ENCODE peak calls at places on chromosomes 3 and 15, in ten cellular contexts. D, I, Z, T, U, H, L, C, W and M are unnamed samples. For H3K4me1, the result is how much of the 10 kb centered on the place peaks cover.

GRCh38 chr15:76312540-76313174 is 1.4 kb upstream of the ETFA start:
- DNase-seq in Z (no peak), L (no peak), T (no peak), D (no peak), U (no peak), W (no peak), I (no peak), H (no peak), C (peak), M (no peak)

GRCh38 chr3:122052968-122053367 is 2.2 kb upstream of the CD86 start:
- DNase-seq in D (no peak), L (no peak), C (no peak), U (no peak), T (no peak), W (peak), I (no peak), Z (no peak), H (no peak), M (no peak)

GRCh38 chr15:101537681-101538080 is 48.2 kb upstream of the PCSK6 start:
- DNase-seq in D (no peak), W (no peak), H (no peak), C (no peak), T (no peak), I (no peak), U (no peak), L (no peak), Z (no peak), M (no peak)

GRCh38 chr3:42507252-42507651 is 4.8 kb downstream of the VIPR1 start:
- DNase-seq in W (no peak), U (peak), H (no peak), C (no peak), Z (no peak), I (no peak), L (no peak), D (peak), T (no peak), M (peak)

GRCh38 chr3:10116138-10116460 is 624 bp downstream of the BRK1 start:
- DNase-seq in H (no peak), W (peak), L (no peak), D (no peak), Z (no peak), T (no peak), I (no peak), U (no peak), C (peak), M (no peak)

GRCh38 chr15:60362318-60363023 is 35.3 kb downstream of the ANXA2 start:
- DNase-seq in W (peak), H (no peak), U (peak), T (no peak), C (peak), I (no peak), D (no peak), L (no peak), Z (no peak), M (peak)

GRCh38 chr15:56772868-56773639 is 39.7 kb upstream of the ZNF280D start:
- DNase-seq in U (no peak), L (no peak), T (no peak), W (peak), C (no peak), Z (no peak), I (peak), H (no peak), D (no peak), M (no peak)

GRCh38 chr15:30930422-30930821 is 26.7 kb downstream of the FAN1 start:
- DNase-seq in U (no peak), C (no peak), T (no peak), Z (no peak), L (no peak), W (no peak), I (no peak), H (no peak), D (no peak), M (no peak)

GRCh38 chr15:88803241-88803919 is at the start of gene ACAN:
- DNase-seq in W (no peak), Z (no peak), T (peak), I (peak), U (no peak), H (no peak), D (no peak), C (no peak), L (peak), M (peak)

GRCh38 chr15:58297639-58298038 is 134.2 kb upstream of the LIPC start:
- DNase-seq in L (no peak), W (no peak), I (no peak), T (no peak), H (no peak), U (no peak), C (no peak), Z (no peak), D (no peak), M (no peak)

GRCh38 chr15:82543155-82543554 is 2.9 kb upstream of the RPS17 start:
- DNase-seq in H (no peak), L (no peak), C (no peak), W (peak), U (no peak), Z (no peak), I (peak), D (no peak), T (no peak), M (peak)

GRCh38 chr3:56192001-56192400 is 276.3 kb downstream of the ERC2 start:
- DNase-seq in T (no peak), D (no peak), H (no peak), I (no peak), C (no peak), Z (no peak), W (no peak), L (no peak), U (no peak), M (no peak)

GRCh38 chr15:90232941-90233700 is 620 bp downstream of the CIB1 start:
- DNase-seq in H (peak), D (peak), U (peak), L (peak), I (peak), W (peak), C (peak), T (peak), Z (no peak), M (peak)

GRCh38 chr15:64443016-64443415 is 17.4 kb upstream of the ZNF609 start:
- DNase-seq in Z (no peak), D (no peak), W (peak), L (no peak), U (no peak), T (no peak), H (no peak), C (no peak), I (no peak), M (no peak)

GRCh38 chr3:58898513-58898912 is 151.3 kb downstream of the CFAP20DC start:
- DNase-seq in C (no peak), D (no peak), L (no peak), U (no peak), I (no peak), Z (no peak), T (no peak), W (no peak), H (no peak), M (no peak)

GRCh38 chr15:73881539-73882320 is 8.4 kb downstream of the TBC1D21 start:
- DNase-seq in C (no peak), W (no peak), U (no peak), I (no peak), D (peak), T (no peak), H (no peak), Z (no peak), L (no peak), M (peak)

GRCh38 chr15:73346735-73347312 is 21.9 kb downstream of the HCN4 start:
- DNase-seq in U (peak), W (peak), L (peak), H (peak), T (no peak), I (peak), C (peak), Z (peak), D (no peak), M (peak)

GRCh38 chr15:70538278-70538677 is 225.1 kb downstream of the UACA start:
- DNase-seq in T (no peak), H (no peak), D (no peak), C (no peak), W (no peak), I (no peak), Z (no peak), U (no peak), L (no peak), M (no peak)

GRCh38 chr3:152835311-152836102 is 576 bp downstream of the P2RY1 start:
- DNase-seq in H (peak), L (peak), I (peak), D (peak), U (peak), W (peak), T (peak), Z (no peak), C (peak), M (peak)

GRCh38 chr3:14418670-14419250 is 16.4 kb downstream of the SLC6A6 start:
- DNase-seq in D (no peak), U (no peak), H (no peak), Z (no peak), W (no peak), T (no peak), I (peak), L (peak), C (no peak), M (peak)

GRCh38 chr15:27990411-27991338 is 108.4 kb downstream of the OCA2 start:
- DNase-seq in T (peak), Z (no peak), L (no peak), D (no peak), H (no peak), C (no peak), I (no peak), W (no peak), U (no peak), M (no peak)

DNA sequence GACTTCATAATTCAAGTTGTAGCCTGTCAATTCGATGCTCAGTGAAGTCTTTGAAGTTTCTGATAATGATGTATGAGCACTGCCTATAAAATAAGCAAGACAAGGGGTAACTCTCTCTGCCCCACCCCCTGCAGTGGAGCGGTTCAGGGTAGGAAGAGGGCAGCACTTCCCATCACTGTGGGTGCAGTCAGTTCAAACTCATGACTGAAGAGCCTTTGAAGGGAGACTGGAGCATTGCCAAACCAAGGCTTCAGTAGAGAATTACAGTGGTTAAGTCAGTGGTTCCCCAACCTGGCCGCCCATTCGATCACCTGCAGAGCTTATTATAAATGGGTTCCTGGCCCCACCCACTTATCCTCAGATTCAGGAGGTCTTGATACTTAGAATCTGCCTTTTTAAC is 190.6 kb downstream of the SHQ1 start:
- DNase-seq in L (no peak), Z (peak), D (no peak), C (no peak), T (no peak), U (no peak), W (no peak), H (no peak), I (no peak), M (no peak)
- TF ChIP-seq CTCF in L (no peak), Z (no peak), D (no peak), C (no peak), T (no peak), U (no peak), W (no peak), H (no peak), I (no peak), M (no peak)

DNA sequence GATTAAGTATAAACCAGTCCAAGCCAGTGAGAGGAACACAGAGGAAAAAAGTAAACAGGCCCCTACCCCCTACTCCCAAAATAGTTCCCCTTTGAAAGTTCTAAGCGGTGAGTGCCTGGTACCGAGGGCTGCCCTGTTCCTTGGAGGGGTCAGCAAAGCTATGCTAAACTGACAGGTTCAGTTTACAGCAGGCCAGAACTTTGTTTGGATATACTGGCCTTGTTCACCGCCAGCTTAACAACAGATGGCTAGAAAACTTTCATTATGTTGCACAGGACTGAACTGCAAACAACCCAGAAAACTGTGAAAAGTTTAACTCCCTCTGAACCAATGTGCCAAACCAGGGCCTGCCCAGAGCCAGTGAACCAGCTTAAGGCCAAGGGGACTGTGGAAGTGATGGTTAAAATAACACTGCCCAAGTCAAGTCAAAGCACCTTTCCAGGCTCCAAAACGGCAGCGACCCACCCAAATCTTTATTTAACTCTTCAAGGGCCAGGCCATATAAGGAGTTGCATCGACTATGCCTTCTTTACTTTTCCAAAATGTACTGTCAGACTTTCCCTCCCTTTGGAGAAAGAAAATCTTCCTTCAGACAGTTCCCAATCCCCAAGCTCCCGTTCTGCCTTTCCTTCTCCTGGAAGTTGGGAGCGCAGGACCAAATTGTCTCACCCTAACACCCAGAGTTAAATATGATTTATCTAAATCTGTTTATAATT is 448.0 kb downstream of the FOXP1 start:
- DNase-seq in C (no peak), Z (no peak), H (no peak), W (no peak), T (no peak), L (no peak), D (no peak), I (no peak), U (no peak), M (no peak)
- H3K4me1 ChIP-seq in C (under half), Z (half or more), H (half or more), W (half or more), T (under half), L (under half), D (half or more), I (half or more), U (under half), M (under half)

DNA sequence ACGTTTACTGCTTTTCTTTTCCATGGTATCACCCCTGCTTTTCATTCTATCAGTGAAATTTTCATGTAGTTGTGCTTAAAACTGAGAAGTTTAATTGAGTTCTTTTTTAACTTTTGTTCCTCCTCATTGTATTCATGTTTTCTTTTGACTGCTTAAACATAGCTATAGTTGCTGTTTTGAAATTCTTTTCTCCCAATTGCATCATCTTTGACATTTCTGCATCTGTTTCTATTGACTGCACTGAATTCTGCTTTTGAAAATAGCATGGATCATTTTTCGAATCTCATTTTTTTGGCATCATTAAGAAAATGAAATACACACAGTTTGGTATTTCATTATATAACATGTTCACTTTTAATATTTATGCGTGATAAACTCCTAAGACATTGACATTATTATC is 694.9 kb downstream of the MECOM start:
- DNase-seq in H (no peak), D (no peak), C (no peak), T (no peak), L (no peak), U (no peak), Z (no peak), I (no peak), W (peak), M (no peak)
- H3K4me3 ChIP-seq in H (no peak), D (no peak), C (no peak), T (no peak), L (no peak), U (no peak), Z (no peak), I (no peak), W (no peak), M (no peak)

DNA sequence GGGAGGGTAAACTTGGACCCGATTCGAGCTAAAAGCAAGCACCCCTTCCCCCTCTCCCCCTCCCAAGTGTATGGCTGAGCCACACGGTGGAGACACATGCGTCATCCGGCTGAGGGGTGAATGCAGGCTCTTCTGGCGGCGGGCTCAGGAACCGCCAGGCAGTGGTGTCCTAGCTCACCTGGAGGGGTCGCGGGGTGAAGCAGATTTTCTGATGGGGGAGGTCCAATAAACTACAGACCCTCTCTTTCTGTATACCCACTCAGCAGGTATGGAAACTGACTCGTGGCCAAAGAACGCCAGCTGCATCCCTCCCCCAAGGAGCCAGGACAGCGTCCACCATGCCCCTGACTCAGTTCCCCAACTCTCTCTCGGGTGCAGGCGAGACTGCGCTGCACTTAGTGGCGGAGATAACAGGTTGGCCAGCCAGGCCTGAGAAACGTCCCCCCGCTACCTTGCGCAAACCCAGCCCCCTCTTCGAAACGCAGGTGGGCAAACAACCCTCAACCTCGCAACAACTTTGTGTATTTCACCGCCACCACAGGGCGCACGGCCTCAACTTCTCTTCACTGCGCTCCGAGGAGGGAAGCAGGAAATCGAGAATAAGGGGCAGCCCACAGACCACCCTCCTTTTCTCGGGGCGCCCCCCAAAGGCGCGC is 1.3 kb downstream of the MAGI1 start:
- DNase-seq in T (peak), Z (no peak), U (peak), I (peak), L (peak), W (peak), H (peak), C (peak), D (peak), M (peak)
- TF ChIP-seq CTCF in T (peak), Z (no peak), U (no peak), I (peak), L (no peak), W (peak), H (no peak), C (no peak), D (peak), M (peak)

GRCh38 chr3:13021934-13022265 is 51.3 kb downstream of the IQSEC1 start:
- DNase-seq in L (no peak), Z (no peak), W (no peak), T (no peak), C (no peak), D (peak), U (no peak), H (no peak), I (no peak), M (no peak)
- H3K4me1 ChIP-seq in L (under half), Z (under half), W (under half), T (under half), C (under half), D (half or more), U (half or more), H (under half), I (under half), M (under half)

GRCh38 chr3:126266850-126267168 is 86.4 kb upstream of the ALDH1L1 start:
- DNase-seq in W (no peak), T (no peak), C (no peak), L (no peak), H (no peak), D (no peak), I (no peak), U (no peak), Z (no peak), M (no peak)

GRCh38 chr3:126264952-126265351 is 84.6 kb upstream of the ALDH1L1 start:
- DNase-seq in D (peak), T (no peak), H (no peak), C (no peak), I (peak), W (no peak), L (no peak), U (no peak), Z (no peak), M (no peak)

GRCh38 chr3:126267976-126268615 is 87.7 kb upstream of the ALDH1L1 start:
- DNase-seq in U (no peak), I (no peak), H (no peak), D (peak), L (no peak), Z (no peak), W (no peak), C (no peak), T (no peak), M (no peak)

GRCh38 chr3:126267169-126267975 is 87.0 kb upstream of the ALDH1L1 start:
- DNase-seq in H (peak), L (peak), W (peak), C (peak), D (peak), U (peak), I (peak), T (peak), Z (no peak), M (peak)

GRCh38 chr3:126266291-126266840 is 86.0 kb upstream of the ALDH1L1 start:
- DNase-seq in D (peak), T (no peak), W (peak), Z (no peak), C (no peak), I (peak), L (peak), U (no peak), H (peak), M (peak)
- H3K4me3 ChIP-seq in D (peak), T (no peak), W (no peak), Z (no peak), C (peak), I (peak), L (no peak), U (no peak), H (peak), M (no peak)

DNA sequence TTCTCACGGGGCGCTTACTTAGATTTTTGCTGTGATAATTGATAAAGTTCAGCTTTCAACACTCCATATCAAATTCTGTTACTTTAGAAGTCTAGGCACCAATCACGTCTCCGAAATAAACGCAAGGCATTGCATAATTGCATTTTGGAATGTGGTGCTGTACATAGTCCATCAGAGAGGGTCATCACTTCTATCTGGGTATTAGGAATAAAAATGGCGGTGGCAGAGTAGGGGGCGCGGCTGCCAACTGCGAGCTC is 365 bp upstream of the UQCC5 start:
- DNase-seq in D (no peak), W (no peak), L (no peak), U (no peak), C (no peak), Z (no peak), H (no peak), I (no peak), T (no peak), M (no peak)
- TF ChIP-seq CTCF in D (no peak), W (no peak), L (no peak), U (no peak), C (no peak), Z (no peak), H (no peak), I (no peak), T (no peak), M (no peak)